ENCODE peak calls at places on chromosome 22, in nine cellular contexts. One of them, this sample, is unnamed. For H3K27me3, the result is how much of the 10 kb centered on the place peaks cover.

GRCh38 chr22:44341431-44342346 is 28.9 kb upstream of the SHISAL1 start:
- DNase-seq in cardiac muscle cell: peak
- DNase-seq in DND-41: no peak
- DNase-seq in IMR-90: peak
- DNase-seq in body of pancreas: no peak
- DNase-seq in heart left ventricle: peak
- DNase-seq in left lung: no peak
- DNase-seq in hepatocyte: peak
- DNase-seq in adrenal gland: no peak
- DNase-seq in this sample: peak

GRCh38 chr22:48663297-48663696 is 1164.4 kb downstream of the BRD1 start:
- DNase-seq in body of pancreas: no peak
- DNase-seq in heart left ventricle: no peak
- DNase-seq in DND-41: no peak
- DNase-seq in left lung: peak
- DNase-seq in hepatocyte: no peak
- DNase-seq in cardiac muscle cell: no peak
- DNase-seq in IMR-90: no peak
- DNase-seq in adrenal gland: no peak
- DNase-seq in this sample: no peak

GRCh38 chr22:26828311-26828710 is 170.9 kb downstream of the MIAT start:
- DNase-seq in body of pancreas: no peak
- DNase-seq in heart left ventricle: no peak
- DNase-seq in adrenal gland: no peak
- DNase-seq in left lung: no peak
- DNase-seq in hepatocyte: no peak
- DNase-seq in DND-41: no peak
- DNase-seq in cardiac muscle cell: no peak
- DNase-seq in IMR-90: no peak
- DNase-seq in this sample: no peak

GRCh38 chr22:23200896-23201295 is 20.6 kb downstream of the BCR start:
- DNase-seq in IMR-90: no peak
- DNase-seq in heart left ventricle: no peak
- DNase-seq in hepatocyte: no peak
- DNase-seq in DND-41: no peak
- DNase-seq in left lung: no peak
- DNase-seq in adrenal gland: no peak
- DNase-seq in body of pancreas: peak
- DNase-seq in cardiac muscle cell: no peak
- DNase-seq in this sample: no peak

GRCh38 chr22:42655693-42656092 is 6.5 kb upstream of the CYB5R3 start:
- DNase-seq in cardiac muscle cell: no peak
- DNase-seq in DND-41: no peak
- DNase-seq in hepatocyte: no peak
- DNase-seq in body of pancreas: no peak
- DNase-seq in heart left ventricle: no peak
- DNase-seq in left lung: peak
- DNase-seq in IMR-90: no peak
- DNase-seq in adrenal gland: no peak
- DNase-seq in this sample: no peak

GRCh38 chr22:43288807-43289417 is 54.3 kb downstream of the SCUBE1 start:
- DNase-seq in adrenal gland: no peak
- DNase-seq in hepatocyte: peak
- DNase-seq in DND-41: no peak
- DNase-seq in heart left ventricle: no peak
- DNase-seq in cardiac muscle cell: no peak
- DNase-seq in IMR-90: no peak
- DNase-seq in left lung: no peak
- DNase-seq in body of pancreas: no peak
- DNase-seq in this sample: no peak

GRCh38 chr22:26584010-26584409 is 5.9 kb downstream of the TPST2 start:
- DNase-seq in hepatocyte: no peak
- DNase-seq in body of pancreas: no peak
- DNase-seq in IMR-90: no peak
- DNase-seq in heart left ventricle: no peak
- DNase-seq in cardiac muscle cell: no peak
- DNase-seq in DND-41: no peak
- DNase-seq in adrenal gland: no peak
- DNase-seq in left lung: no peak
- DNase-seq in this sample: no peak

GRCh38 chr22:46075764-46076531 is 74.4 kb upstream of the PPARA start:
- DNase-seq in hepatocyte: no peak
- DNase-seq in cardiac muscle cell: no peak
- DNase-seq in body of pancreas: peak
- DNase-seq in IMR-90: no peak
- DNase-seq in DND-41: no peak
- DNase-seq in heart left ventricle: peak
- DNase-seq in adrenal gland: no peak
- DNase-seq in left lung: peak
- DNase-seq in this sample: peak

GRCh38 chr22:42368379-42369249 is 63.6 kb downstream of the NFAM1 start:
- DNase-seq in left lung: peak
- DNase-seq in adrenal gland: peak
- DNase-seq in DND-41: peak
- DNase-seq in IMR-90: no peak
- DNase-seq in body of pancreas: peak
- DNase-seq in cardiac muscle cell: no peak
- DNase-seq in heart left ventricle: no peak
- DNase-seq in hepatocyte: peak
- DNase-seq in this sample: no peak

GRCh38 chr22:39138357-39138997 is 14.0 kb downstream of the CBX7 start:
- DNase-seq in heart left ventricle: no peak
- DNase-seq in left lung: peak
- DNase-seq in IMR-90: no peak
- DNase-seq in body of pancreas: no peak
- DNase-seq in cardiac muscle cell: no peak
- DNase-seq in adrenal gland: no peak
- DNase-seq in DND-41: no peak
- DNase-seq in hepatocyte: no peak
- DNase-seq in this sample: no peak

GRCh38 chr22:47146391-47146790 is 383.9 kb downstream of the TBC1D22A start:
- DNase-seq in body of pancreas: no peak
- DNase-seq in hepatocyte: no peak
- DNase-seq in left lung: no peak
- DNase-seq in heart left ventricle: no peak
- DNase-seq in DND-41: no peak
- DNase-seq in IMR-90: no peak
- DNase-seq in cardiac muscle cell: no peak
- DNase-seq in adrenal gland: no peak
- DNase-seq in this sample: no peak

GRCh38 chr22:30777589-30777988 is 82.9 kb downstream of the OSBP2 start:
- DNase-seq in DND-41: no peak
- DNase-seq in heart left ventricle: no peak
- DNase-seq in IMR-90: no peak
- DNase-seq in left lung: no peak
- DNase-seq in adrenal gland: no peak
- DNase-seq in cardiac muscle cell: no peak
- DNase-seq in body of pancreas: no peak
- DNase-seq in hepatocyte: no peak
- DNase-seq in this sample: no peak

GRCh38 chr22:31230871-31231621 is 18.9 kb downstream of the LIMK2 start:
- DNase-seq in DND-41: peak
- DNase-seq in hepatocyte: peak
- DNase-seq in body of pancreas: peak
- DNase-seq in adrenal gland: peak
- DNase-seq in left lung: no peak
- DNase-seq in IMR-90: peak
- DNase-seq in cardiac muscle cell: peak
- DNase-seq in heart left ventricle: no peak
- DNase-seq in this sample: no peak

GRCh38 chr22:26806445-26807170 is 149.2 kb downstream of the MIAT start:
- DNase-seq in IMR-90: no peak
- DNase-seq in body of pancreas: no peak
- DNase-seq in DND-41: no peak
- DNase-seq in heart left ventricle: no peak
- DNase-seq in cardiac muscle cell: no peak
- DNase-seq in left lung: no peak
- DNase-seq in adrenal gland: no peak
- DNase-seq in hepatocyte: no peak
- DNase-seq in this sample: no peak

GRCh38 chr22:44586337-44586990 is 88.4 kb upstream of the RTL6 start:
- DNase-seq in heart left ventricle: no peak
- DNase-seq in cardiac muscle cell: no peak
- DNase-seq in body of pancreas: peak
- DNase-seq in hepatocyte: no peak
- DNase-seq in DND-41: no peak
- DNase-seq in adrenal gland: no peak
- DNase-seq in left lung: peak
- DNase-seq in IMR-90: no peak
- DNase-seq in this sample: no peak

DNA sequence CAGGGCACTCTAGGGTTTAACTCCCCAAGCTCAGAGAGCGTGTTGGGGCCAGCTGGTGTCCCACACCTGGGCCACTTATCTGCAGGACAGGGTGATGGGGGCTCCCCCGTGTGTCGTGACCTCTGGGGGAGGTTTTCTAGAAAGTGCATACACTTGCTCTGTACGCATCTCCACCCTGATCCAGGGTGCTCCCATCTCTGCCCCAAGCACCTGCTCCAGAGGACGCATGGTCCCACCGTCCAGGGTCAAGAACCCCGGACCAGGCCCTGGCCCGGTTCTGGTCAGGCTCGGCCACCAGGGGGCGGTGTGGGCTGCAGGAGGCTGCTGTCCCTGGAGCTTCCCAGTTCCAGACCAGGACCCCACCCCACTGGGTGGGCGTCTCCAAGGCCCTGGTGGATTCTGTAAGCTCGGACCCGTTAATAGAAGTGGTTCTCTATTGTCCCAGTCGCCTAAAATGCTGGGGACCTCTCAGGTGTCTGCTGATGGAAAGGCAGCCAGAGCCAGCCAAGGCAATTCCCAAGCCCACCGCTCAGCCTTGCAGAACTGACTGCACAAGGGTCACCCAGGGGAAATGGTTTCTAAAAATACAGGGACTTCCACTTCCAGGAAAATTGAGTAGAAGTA is 34.7 kb upstream of the SEPTIN5 start:
- DNase-seq in cardiac muscle cell: peak
- DNase-seq in body of pancreas: peak
- DNase-seq in heart left ventricle: no peak
- DNase-seq in DND-41: peak
- DNase-seq in left lung: peak
- DNase-seq in adrenal gland: peak
- DNase-seq in IMR-90: no peak
- DNase-seq in hepatocyte: no peak
- DNase-seq in this sample: no peak
- TF ChIP-seq CTCF in cardiac muscle cell: peak
- TF ChIP-seq CTCF in body of pancreas: peak
- TF ChIP-seq CTCF in heart left ventricle: peak
- TF ChIP-seq CTCF in DND-41: peak
- TF ChIP-seq CTCF in left lung: peak
- TF ChIP-seq CTCF in adrenal gland: peak
- TF ChIP-seq CTCF in IMR-90: peak
- TF ChIP-seq CTCF in hepatocyte: peak
- TF ChIP-seq CTCF in this sample: peak

GRCh38 chr22:28817919-28818859 is 17.8 kb upstream of the XBP1 start:
- DNase-seq in cardiac muscle cell: no peak
- DNase-seq in body of pancreas: peak
- DNase-seq in DND-41: no peak
- DNase-seq in hepatocyte: peak
- DNase-seq in heart left ventricle: peak
- DNase-seq in left lung: no peak
- DNase-seq in adrenal gland: peak
- DNase-seq in IMR-90: no peak
- DNase-seq in this sample: no peak
- H3K27ac ChIP-seq in cardiac muscle cell: peak
- H3K27ac ChIP-seq in body of pancreas: peak
- H3K27ac ChIP-seq in DND-41: peak
- H3K27ac ChIP-seq in hepatocyte: peak
- H3K27ac ChIP-seq in heart left ventricle: peak
- H3K27ac ChIP-seq in left lung: peak
- H3K27ac ChIP-seq in adrenal gland: peak
- H3K27ac ChIP-seq in IMR-90: no peak
- H3K27ac ChIP-seq in this sample: peak

DNA sequence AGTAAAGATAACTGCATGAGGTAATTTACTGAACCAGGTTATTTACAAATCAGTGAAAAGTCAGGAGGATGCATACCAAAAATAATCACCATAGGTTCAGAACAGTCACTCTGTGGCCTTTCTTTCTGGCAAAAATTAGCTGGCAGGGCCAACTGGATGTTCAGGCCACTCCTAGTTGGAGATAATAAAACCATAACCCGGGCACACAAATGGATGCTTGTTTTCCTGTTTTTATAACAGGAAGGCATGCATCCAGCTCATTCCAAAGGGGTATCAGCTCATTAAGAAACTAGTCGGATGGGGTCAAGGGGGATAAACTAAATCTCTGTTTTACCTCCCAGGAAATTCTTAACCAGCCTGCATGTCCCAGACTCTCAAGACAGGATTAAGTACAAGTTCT is 80.9 kb downstream of the FBXO7 start:
- DNase-seq in DND-41: no peak
- DNase-seq in hepatocyte: no peak
- DNase-seq in left lung: no peak
- DNase-seq in IMR-90: no peak
- DNase-seq in adrenal gland: no peak
- DNase-seq in heart left ventricle: no peak
- DNase-seq in body of pancreas: no peak
- DNase-seq in cardiac muscle cell: peak
- DNase-seq in this sample: no peak
- H3K27me3 ChIP-seq in DND-41: under half
- H3K27me3 ChIP-seq in hepatocyte: under half
- H3K27me3 ChIP-seq in left lung: under half
- H3K27me3 ChIP-seq in IMR-90: under half
- H3K27me3 ChIP-seq in adrenal gland: under half
- H3K27me3 ChIP-seq in heart left ventricle: under half
- H3K27me3 ChIP-seq in body of pancreas: under half
- H3K27me3 ChIP-seq in cardiac muscle cell: under half
- H3K27me3 ChIP-seq in this sample: under half

GRCh38 chr22:33470456-33470855 is 412.3 kb upstream of the SYN3 start:
- DNase-seq in cardiac muscle cell: no peak
- DNase-seq in left lung: no peak
- DNase-seq in IMR-90: no peak
- DNase-seq in hepatocyte: no peak
- DNase-seq in heart left ventricle: no peak
- DNase-seq in adrenal gland: no peak
- DNase-seq in body of pancreas: no peak
- DNase-seq in DND-41: no peak
- DNase-seq in this sample: no peak

GRCh38 chr22:33467067-33467466 is 408.9 kb upstream of the SYN3 start:
- DNase-seq in IMR-90: no peak
- DNase-seq in cardiac muscle cell: no peak
- DNase-seq in DND-41: no peak
- DNase-seq in hepatocyte: no peak
- DNase-seq in heart left ventricle: no peak
- DNase-seq in body of pancreas: no peak
- DNase-seq in adrenal gland: no peak
- DNase-seq in left lung: no peak
- DNase-seq in this sample: no peak

GRCh38 chr22:33465554-33465953 is 407.4 kb upstream of the SYN3 start:
- DNase-seq in cardiac muscle cell: no peak
- DNase-seq in body of pancreas: no peak
- DNase-seq in adrenal gland: no peak
- DNase-seq in DND-41: no peak
- DNase-seq in hepatocyte: no peak
- DNase-seq in IMR-90: no peak
- DNase-seq in heart left ventricle: no peak
- DNase-seq in left lung: no peak
- DNase-seq in this sample: no peak

GRCh38 chr22:33464698-33465097 is 406.5 kb upstream of the SYN3 start:
- DNase-seq in IMR-90: no peak
- DNase-seq in cardiac muscle cell: no peak
- DNase-seq in hepatocyte: no peak
- DNase-seq in body of pancreas: no peak
- DNase-seq in DND-41: no peak
- DNase-seq in left lung: no peak
- DNase-seq in heart left ventricle: no peak
- DNase-seq in adrenal gland: no peak
- DNase-seq in this sample: no peak

GRCh38 chr22:33467718-33468117 is 409.5 kb upstream of the SYN3 start:
- DNase-seq in heart left ventricle: no peak
- DNase-seq in IMR-90: no peak
- DNase-seq in cardiac muscle cell: no peak
- DNase-seq in body of pancreas: no peak
- DNase-seq in adrenal gland: no peak
- DNase-seq in hepatocyte: no peak
- DNase-seq in DND-41: no peak
- DNase-seq in left lung: no peak
- DNase-seq in this sample: no peak
- TF ChIP-seq CTCF in heart left ventricle: peak
- TF ChIP-seq CTCF in IMR-90: peak
- TF ChIP-seq CTCF in cardiac muscle cell: peak
- TF ChIP-seq CTCF in body of pancreas: no peak
- TF ChIP-seq CTCF in adrenal gland: no peak
- TF ChIP-seq CTCF in hepatocyte: no peak
- TF ChIP-seq CTCF in DND-41: no peak
- TF ChIP-seq CTCF in left lung: no peak
- TF ChIP-seq CTCF in this sample: no peak